ENCODE peak calls at places on chromosomes 2 and 18, in five cellular contexts. Z is AG04449, Q is right atrium auricular region, X is uterus, L is AG09309. C is an unnamed sample.

GRCh38 chr18:25349926-25350560 is 1.9 kb downstream of the ZNF521 start:
- DNase-seq in L (no peak), X (peak), Z (no peak), Q (no peak), C (no peak)

GRCh38 chr18:63928331-63928730 is 20.6 kb downstream of the SERPINB10 start:
- DNase-seq in L (no peak), Q (no peak), X (no peak), Z (no peak), C (no peak)

GRCh38 chr2:235666240-235666781 is 172.5 kb downstream of the AGAP1 start:
- DNase-seq in Q (no peak), X (no peak), Z (peak), L (peak), C (no peak)

GRCh38 chr18:8151176-8151575 is 458.1 kb upstream of the RAB12 start:
- DNase-seq in X (no peak), L (no peak), Q (no peak), Z (no peak), C (no peak)

GRCh38 chr2:54658548-54659207 is 64.8 kb upstream of the EML6 start:
- DNase-seq in L (no peak), Q (no peak), Z (no peak), X (no peak), C (no peak)

GRCh38 chr2:101847661-101848339 is 144.0 kb upstream of the IL1R2 start:
- DNase-seq in Z (no peak), Q (no peak), X (no peak), L (no peak), C (no peak)

GRCh38 chr2:203535078-203535783 is at the start of gene RAPH1:
- DNase-seq in L (peak), X (peak), Z (no peak), Q (peak), C (peak)

GRCh38 chr18:31630549-31630948 is 38.9 kb downstream of the TTR start:
- DNase-seq in Q (no peak), X (no peak), L (no peak), Z (no peak), C (no peak)

GRCh38 chr2:221337957-221338685 is 234.0 kb downstream of the EPHA4 start:
- DNase-seq in L (no peak), Z (no peak), Q (no peak), X (no peak), C (no peak)

GRCh38 chr2:172969171-172969570 is 106.5 kb upstream of the MAP3K20 start:
- DNase-seq in Q (no peak), Z (no peak), L (no peak), X (no peak), C (no peak)

GRCh38 chr2:33268246-33268831 is 208.1 kb upstream of the RASGRP3 start:
- DNase-seq in Q (no peak), X (no peak), Z (no peak), L (peak), C (no peak)

GRCh38 chr2:223959688-223960087 is 2.4 kb downstream of the MRPL44 start:
- DNase-seq in X (no peak), L (no peak), Q (no peak), Z (no peak), C (no peak)
- H3K4me3 ChIP-seq in X (no peak), L (no peak), Q (no peak), Z (no peak), C (peak)

GRCh38 chr2:47313141-47313691 is 89.7 kb upstream of the MSH2 start:
- DNase-seq in L (no peak), Q (no peak), Z (no peak), X (no peak), C (no peak)
- TF ChIP-seq CTCF in L (no peak), Q (no peak), Z (no peak), X (no peak), C (no peak)

DNA sequence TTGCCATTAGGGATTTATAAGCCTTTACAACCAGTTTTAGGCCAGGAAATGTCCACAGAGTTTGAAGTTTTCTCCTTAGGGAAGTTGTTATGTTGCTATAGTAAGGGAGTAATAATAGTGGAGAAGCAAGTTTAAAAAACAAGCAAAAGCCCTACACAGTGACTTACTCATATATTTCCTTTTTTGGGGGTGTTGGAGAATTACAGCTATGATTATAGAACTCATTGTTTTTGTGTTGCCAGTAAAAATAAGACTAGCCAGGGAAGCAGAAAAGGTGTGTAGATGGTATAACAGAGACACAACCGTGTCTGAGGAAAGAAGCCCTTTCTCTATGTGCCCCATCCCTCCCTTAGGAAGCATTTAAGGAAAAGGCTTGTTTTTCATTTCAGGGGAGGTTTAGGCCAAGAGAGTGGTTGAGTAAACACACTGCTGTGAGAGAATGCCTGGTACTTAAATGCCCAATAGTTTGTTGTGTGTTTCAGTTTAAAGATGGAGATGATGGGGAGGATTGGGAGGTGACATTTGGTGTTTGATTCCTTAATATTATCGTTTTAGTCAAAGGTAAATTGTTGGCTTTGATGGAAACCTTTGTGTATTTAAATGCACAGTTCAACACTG is 2.4 kb downstream of the VAPA start:
- DNase-seq in Z (no peak), Q (no peak), X (no peak), L (no peak), C (no peak)
- H3K4me3 ChIP-seq in Z (peak), Q (peak), X (peak), L (peak), C (peak)

DNA sequence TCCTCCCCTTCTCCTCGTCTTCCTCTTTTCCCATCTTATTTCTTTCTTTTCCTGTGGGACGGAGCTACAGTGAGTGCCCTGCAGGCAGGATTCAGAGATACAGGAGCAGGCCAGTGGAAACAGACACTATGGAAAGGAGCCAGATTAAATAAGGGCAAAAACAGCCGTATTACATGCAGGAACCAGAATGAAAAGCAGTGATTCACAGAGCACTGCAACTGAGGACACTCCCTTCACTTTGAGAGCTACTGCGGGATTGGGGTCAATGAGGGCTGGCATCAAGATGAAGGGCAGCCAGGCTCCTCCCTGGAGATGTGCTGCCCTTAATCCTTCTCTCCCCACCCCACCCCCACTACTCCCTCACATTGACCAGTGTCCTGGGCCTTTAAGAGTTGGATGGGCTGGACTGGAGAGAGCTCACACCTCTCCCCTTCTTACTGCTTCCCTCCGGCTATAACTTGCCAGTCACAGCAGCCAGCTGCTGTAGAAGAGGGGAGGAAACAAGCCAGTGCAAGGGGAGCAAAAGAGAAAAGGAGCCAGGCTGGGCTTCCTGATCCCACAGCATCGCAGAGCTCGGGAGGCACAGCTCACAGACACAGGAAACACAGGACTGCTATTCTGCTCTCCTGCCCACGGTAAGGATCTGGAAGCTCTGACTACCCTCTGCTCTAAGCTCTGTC is at the start of gene PLCD4:
- DNase-seq in Z (peak), Q (no peak), X (no peak), L (peak), C (no peak)
- TF ChIP-seq CTCF in Z (no peak), Q (no peak), X (no peak), L (peak), C (no peak)

DNA sequence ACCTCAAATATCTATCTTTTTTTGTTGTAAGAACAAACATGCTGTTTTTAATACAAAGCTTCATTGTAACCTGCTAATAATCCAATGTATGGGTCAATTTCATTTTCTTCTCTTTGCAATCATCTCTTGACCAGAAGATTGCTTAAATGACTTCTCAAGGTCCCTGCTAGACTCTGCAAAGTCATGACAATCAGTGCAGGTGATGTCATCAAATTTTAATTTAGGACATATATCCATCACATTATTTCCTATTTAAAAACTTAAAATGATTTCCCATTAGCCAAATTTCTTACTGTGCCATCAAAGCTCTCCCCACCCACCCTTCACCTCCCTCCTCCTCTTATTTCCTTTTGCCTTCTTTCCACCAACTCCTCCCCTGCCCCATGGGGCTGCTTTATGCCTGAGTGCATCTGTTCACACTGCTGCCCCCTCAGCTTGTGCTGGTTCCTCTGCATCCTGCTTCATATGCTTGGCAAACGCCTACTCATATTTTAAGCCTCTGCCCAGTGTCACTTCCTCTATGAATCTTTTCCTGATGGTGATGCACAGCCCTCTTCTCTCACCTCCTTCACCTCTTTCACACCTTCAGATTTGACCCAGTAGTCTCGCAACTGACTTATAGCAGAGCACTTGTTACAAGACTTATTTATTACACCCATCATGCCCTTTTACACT is 20.3 kb downstream of the PLEK start:
- DNase-seq in Z (no peak), L (no peak), X (no peak), Q (no peak), C (no peak)
- H3K4me3 ChIP-seq in Z (no peak), L (no peak), X (no peak), Q (no peak), C (no peak)

DNA sequence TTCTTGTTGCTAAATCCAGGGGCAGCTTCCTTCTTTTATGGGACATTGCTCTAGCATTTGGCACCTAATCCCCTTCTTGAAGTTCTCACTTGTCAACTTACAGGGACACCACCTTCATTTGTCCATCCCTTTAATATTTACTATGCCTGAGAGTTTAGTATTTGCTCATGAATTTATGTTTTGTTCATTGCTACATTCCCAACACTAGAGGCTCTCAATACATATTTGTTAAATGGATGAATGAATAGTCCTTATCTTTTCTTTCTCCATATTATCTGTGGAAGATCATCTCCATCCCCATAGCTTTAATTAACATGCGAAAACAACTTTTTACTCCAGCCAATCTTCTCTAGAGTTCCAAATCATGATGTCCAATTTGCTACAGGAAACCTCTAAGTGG is 5.4 kb downstream of the CWC22 start:
- DNase-seq in Z (no peak), X (no peak), L (no peak), Q (no peak), C (no peak)
- TF ChIP-seq CTCF in Z (peak), X (no peak), L (no peak), Q (no peak), C (no peak)

GRCh38 chr2:904243-905024 is 46.2 kb upstream of the SNTG2 start:
- DNase-seq in Q (peak), X (no peak), L (no peak), Z (no peak), C (no peak)
- H3K4me3 ChIP-seq in Q (no peak), X (no peak), L (no peak), Z (no peak), C (no peak)

GRCh38 chr2:10911291-10912075 is at the start of gene KCNF1:
- DNase-seq in Q (no peak), X (no peak), Z (no peak), L (no peak), C (no peak)

GRCh38 chr2:10910625-10911024 is 1.1 kb upstream of the KCNF1 start:
- DNase-seq in Q (no peak), L (no peak), Z (no peak), X (no peak), C (no peak)

GRCh38 chr2:10908195-10908594 is 3.5 kb upstream of the KCNF1 start:
- DNase-seq in Q (no peak), Z (no peak), X (no peak), L (no peak), C (no peak)

GRCh38 chr2:10909996-10910341 is 1.8 kb upstream of the KCNF1 start:
- DNase-seq in X (no peak), L (no peak), Q (no peak), Z (no peak), C (no peak)

DNA sequence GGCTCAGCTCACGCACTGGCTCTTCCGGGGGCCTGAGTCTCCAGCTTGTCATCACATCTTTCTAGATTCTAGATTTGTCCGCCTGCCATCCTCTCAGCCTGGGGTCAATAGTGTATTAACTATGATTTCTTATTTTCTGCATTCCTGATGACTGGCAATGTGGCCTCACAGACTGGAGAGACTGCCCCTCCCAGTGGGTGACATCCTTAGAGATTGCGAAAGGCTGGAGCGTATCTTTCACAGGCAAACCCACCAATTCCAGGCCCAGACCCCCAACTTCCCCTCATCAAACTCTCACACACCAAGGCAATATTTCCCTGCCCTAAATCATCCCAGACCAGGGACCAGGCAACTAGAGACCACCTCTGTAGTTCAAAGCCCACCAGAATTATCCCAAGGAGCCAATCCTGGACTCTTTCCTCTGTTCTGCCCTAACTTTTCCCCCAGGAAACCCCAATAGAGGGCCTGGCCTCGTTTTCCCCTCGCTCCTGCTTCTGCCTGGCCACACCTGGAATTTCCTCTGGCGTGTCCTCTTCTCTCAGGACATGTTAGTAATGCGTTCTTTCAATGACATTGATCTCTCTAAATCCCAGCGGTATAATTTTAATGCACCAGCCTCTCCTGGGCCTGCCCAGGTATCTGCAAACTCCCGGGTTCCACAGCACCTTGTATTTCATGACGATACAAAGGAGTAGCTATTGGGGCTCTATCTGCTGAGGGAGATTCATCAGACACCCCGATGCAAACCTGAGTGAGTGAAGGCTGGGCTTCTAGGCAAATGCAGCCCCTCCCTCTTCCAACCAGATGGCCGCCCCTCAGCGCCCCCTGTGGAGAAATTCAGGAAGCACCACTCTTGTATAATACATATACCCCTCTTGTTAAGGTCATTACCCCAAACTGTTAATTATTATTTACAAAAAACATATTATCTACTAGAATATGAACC is 2.4 kb upstream of the KCNF1 start:
- DNase-seq in X (no peak), Q (no peak), L (no peak), Z (no peak), C (no peak)
- TF ChIP-seq CTCF in X (no peak), Q (peak), L (peak), Z (peak), C (no peak)